ENCODE peak calls at places on chromosomes 12 and 14, in six cellular contexts. C is neuronal stem cell, N is mesenchymal stem cell, G is H1, Q is H9, A is trophoblast cell. S is an unnamed sample.

GRCh38 chr12:27332407-27333310 is at the start of gene BMAL2:
- DNase-seq in C (peak; percentile 56), N (peak; percentile 54), G (peak; percentile 80), Q (peak; percentile 81), A (peak; percentile 85), S (peak; percentile 43)

GRCh38 chr12:46218509-46219095 is 50.2 kb downstream of the SLC38A1 start:
- DNase-seq in C (no peak), N (no peak), G (no peak), Q (no peak), A (peak; percentile 62), S (no peak)

GRCh38 chr12:50059440-50060119 is 2.2 kb downstream of the ASIC1 start:
- DNase-seq in C (no peak), N (no peak), G (no peak), Q (no peak), A (no peak), S (peak; percentile 39)

GRCh38 chr14:36505193-36505815 is 14.7 kb downstream of the NKX2-1 start:
- DNase-seq in C (no peak), N (no peak), G (no peak), Q (peak; percentile 64), A (no peak), S (no peak)

GRCh38 chr12:23204933-23205778 is 580.2 kb downstream of the ETNK1 start:
- DNase-seq in C (peak; percentile 50), N (peak; percentile 67), G (no peak), Q (no peak), A (peak; percentile 73), S (peak; percentile 67)

GRCh38 chr12:131139363-131140068 is 185.8 kb downstream of the ADGRD1 start:
- DNase-seq in C (no peak), N (no peak), G (no peak), Q (peak; percentile 26), A (no peak), S (no peak)

GRCh38 chr12:51307655-51308593 is 16.1 kb downstream of the BIN2 start:
- DNase-seq in C (no peak), N (peak; percentile 43), G (no peak), Q (no peak), A (no peak), S (peak; percentile 87)

GRCh38 chr12:77535734-77536133 is 295.0 kb upstream of the NAV3 start:
- DNase-seq in C (no peak), N (no peak), G (no peak), Q (no peak), A (no peak), S (no peak)

GRCh38 chr12:92488735-92489134 is 214.1 kb upstream of the PLEKHG7 start:
- DNase-seq in C (no peak), N (no peak), G (no peak), Q (no peak), A (no peak), S (no peak)

GRCh38 chr12:111846016-111846415 is 4.0 kb downstream of the MAPKAPK5 start:
- DNase-seq in C (no peak), N (no peak), G (no peak), Q (no peak), A (no peak), S (no peak)

GRCh38 chr12:26647091-26647490 is 185.9 kb downstream of the ITPR2 start:
- DNase-seq in C (no peak), N (no peak), G (no peak), Q (no peak), A (no peak), S (peak; percentile 44)

GRCh38 chr12:12630850-12631249 is 19.2 kb downstream of the CREBL2 start:
- DNase-seq in C (no peak), N (no peak), G (no peak), Q (no peak), A (no peak), S (no peak)
- H3K14ac ChIP-seq in C (no peak overlapping the region), N (no peak overlapping the region), G (no peak overlapping the region), Q (no peak overlapping the region), A (no peak overlapping the region), S (no peak overlapping the region)

DNA sequence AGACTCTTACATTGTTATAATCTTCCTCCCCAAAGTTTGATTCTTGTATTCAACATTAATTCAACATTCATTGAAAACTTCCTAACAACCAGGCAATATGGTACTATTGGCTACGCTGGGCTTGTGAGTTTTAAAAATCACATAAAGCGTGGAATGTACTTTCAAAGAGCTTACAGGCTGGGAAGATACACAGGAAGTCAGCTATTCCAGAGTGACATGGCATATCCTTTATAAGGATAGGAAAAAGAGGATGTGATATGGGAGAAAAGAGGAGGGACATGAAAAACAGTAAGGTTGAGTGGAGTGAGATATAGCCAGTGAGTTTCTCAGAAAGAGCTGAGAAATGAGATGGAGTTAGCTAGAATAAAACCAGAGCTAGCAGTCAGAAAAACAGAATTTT is 103.6 kb upstream of the ATF7IP start:
- DNase-seq in C (no peak), N (no peak), G (no peak), Q (no peak), A (no peak), S (no peak)
- H3K14ac ChIP-seq in C (no peak overlapping the region), N (no peak overlapping the region), G (no peak overlapping the region), Q (no peak overlapping the region), A (no peak overlapping the region), S (no peak overlapping the region)

GRCh38 chr12:132668191-132669088 is 18.7 kb downstream of the POLE start:
- DNase-seq in C (no peak), N (no peak), G (no peak), Q (no peak), A (no peak), S (no peak)
- H3K14ac ChIP-seq in C (no peak overlapping the region), N (no peak overlapping the region), G (no peak overlapping the region), Q (no peak overlapping the region), A (no peak overlapping the region), S (no peak overlapping the region)

DNA sequence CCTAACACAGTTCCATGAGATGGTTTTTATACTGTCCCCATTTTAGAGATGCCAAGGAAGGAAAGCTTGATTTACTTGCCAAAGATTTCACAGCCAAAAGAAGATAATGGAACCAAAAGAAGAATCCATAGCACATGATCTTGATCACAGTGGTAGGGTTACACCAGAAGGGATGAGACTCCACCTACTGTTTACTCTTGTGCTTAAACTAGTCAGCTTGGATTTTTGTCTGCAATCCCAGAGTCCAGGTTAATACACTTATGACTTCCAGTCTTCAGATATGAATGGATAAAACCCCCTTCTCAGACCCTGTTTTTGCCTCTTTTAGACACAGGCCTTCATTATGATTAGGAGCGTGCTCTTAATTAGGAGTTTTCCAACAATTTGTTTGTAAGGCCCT is 454.2 kb downstream of the AEBP2 start:
- DNase-seq in C (no peak), N (peak; percentile 66), G (no peak), Q (no peak), A (no peak), S (peak; percentile 54)
- H3K14ac ChIP-seq in C (no peak overlapping the region), N (no peak overlapping the region), G (no peak overlapping the region), Q (no peak overlapping the region), A (no peak overlapping the region), S (no peak overlapping the region)

DNA sequence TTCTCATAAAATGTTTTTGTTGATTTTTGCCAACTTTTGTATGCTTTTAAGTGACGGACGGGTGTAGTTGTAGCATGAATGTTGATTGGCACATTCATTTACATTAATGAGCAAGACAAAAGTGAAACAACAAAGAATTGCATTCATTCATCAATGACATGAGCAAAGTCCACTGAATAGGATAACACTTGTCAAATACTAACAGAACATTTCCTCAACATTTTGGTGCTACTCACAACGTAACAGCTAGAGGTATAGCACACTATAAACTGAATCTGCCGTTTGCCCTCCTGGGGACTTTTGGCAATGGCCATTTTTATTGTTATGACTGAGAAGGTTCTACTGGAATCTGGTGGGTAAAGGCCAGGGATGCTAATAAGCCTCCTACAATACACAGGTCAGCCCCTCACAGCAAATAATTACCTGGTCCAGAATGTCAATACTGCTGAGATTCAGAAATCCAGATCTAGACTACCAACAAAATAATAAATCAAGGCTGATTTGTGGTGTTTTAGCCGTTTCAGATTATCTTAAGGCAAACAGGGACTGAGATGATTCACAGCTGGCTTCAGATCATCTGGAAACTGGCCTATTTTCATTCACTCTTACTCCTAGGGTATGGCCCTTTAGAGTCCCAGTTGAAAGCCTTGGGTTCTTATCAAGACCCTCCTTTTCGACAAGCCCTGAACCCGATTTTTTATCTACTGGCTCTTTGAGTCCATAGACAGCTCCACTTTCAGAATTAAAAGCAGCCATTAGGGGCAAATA is 22.5 kb upstream of the CDKN3 start:
- DNase-seq in C (no peak), N (no peak), G (peak; percentile 30), Q (no peak), A (no peak), S (peak; percentile 53)
- H3K14ac ChIP-seq in C (no peak overlapping the region), N (no peak overlapping the region), G (no peak overlapping the region), Q (no peak overlapping the region), A (no peak overlapping the region), S (no peak overlapping the region)

GRCh38 chr14:103871596-103872480 is 24.5 kb upstream of the PPP1R13B start:
- DNase-seq in C (peak; percentile 32), N (no peak), G (peak; percentile 90), Q (peak; percentile 85), A (peak; percentile 41), S (no peak)
- H3K14ac ChIP-seq in C (no peak overlapping the region), N (no peak overlapping the region), G (no peak overlapping the region), Q (peak overlapping the region; percentile 25), A (peak overlapping the region; percentile 16), S (no peak overlapping the region)

GRCh38 chr12:15405601-15406000 is 83.3 kb downstream of the PTPRO start:
- DNase-seq in C (no peak), N (no peak), G (no peak), Q (no peak), A (no peak), S (no peak)
- H3K14ac ChIP-seq in C (no peak overlapping the region), N (no peak overlapping the region), G (no peak overlapping the region), Q (no peak overlapping the region), A (no peak overlapping the region), S (no peak overlapping the region)